ENCODE peak calls at places on chromosomes 13 and 19, in eight cellular contexts. L is WERI-Rb-1, H is psoas muscle, O is thoracic aorta, I is bronchial epithelial cell, V is ascending aorta, N is tibial artery, K is heart right ventricle. Q is an unnamed sample.

GRCh38 chr19:737591-738093 is 13.3 kb upstream of the MISP start:
- DNase-seq in L (peak; percentile 78), H (no peak), O (no peak), I (no peak), V (no peak), N (no peak), K (no peak), Q (peak; percentile 99)

GRCh38 chr13:26202365-26202972 is 19.6 kb downstream of the RNF6 start:
- DNase-seq in L (no peak), H (no peak), O (no peak), I (no peak), V (no peak), N (no peak), K (no peak), Q (no peak)

GRCh38 chr19:16295071-16295470 is 29.6 kb upstream of the KLF2 start:
- DNase-seq in L (no peak), H (no peak), O (no peak), I (no peak), V (no peak), N (no peak), K (no peak), Q (no peak)

GRCh38 chr13:45718063-45718462 is 15.9 kb downstream of the CBY2 start:
- DNase-seq in L (no peak), H (no peak), O (no peak), I (peak; percentile 36), V (no peak), N (no peak), K (no peak), Q (peak; percentile 65)

GRCh38 chr13:35697281-35697680 is 220.8 kb upstream of the MAB21L1 start:
- DNase-seq in L (no peak), H (no peak), O (no peak), I (no peak), V (no peak), N (no peak), K (no peak), Q (no peak)

GRCh38 chr13:110799246-110800236 is 86.0 kb downstream of the ING1 start:
- DNase-seq in L (no peak), H (peak; percentile 67), O (no peak), I (no peak), V (peak; percentile 74), N (peak; percentile 71), K (peak; percentile 62), Q (no peak)

GRCh38 chr13:21805733-21806132 is 134.9 kb downstream of the FGF9 start:
- DNase-seq in L (no peak), H (no peak), O (no peak), I (no peak), V (no peak), N (no peak), K (no peak), Q (no peak)

GRCh38 chr13:23488442-23488841 is 54.9 kb upstream of the SACS start:
- DNase-seq in L (no peak), H (no peak), O (no peak), I (no peak), V (no peak), N (no peak), K (peak; percentile 25), Q (no peak)

GRCh38 chr13:25473864-25474263 is 102.1 kb downstream of the ATP8A2 start:
- DNase-seq in L (no peak), H (no peak), O (no peak), I (peak; percentile 40), V (no peak), N (no peak), K (no peak), Q (no peak)

GRCh38 chr13:100533588-100534041 is 55.0 kb downstream of the GGACT start:
- DNase-seq in L (no peak), H (no peak), O (no peak), I (no peak), V (no peak), N (no peak), K (no peak), Q (no peak)

GRCh38 chr19:35669566-35669965 is 3.2 kb downstream of the UPK1A start:
- DNase-seq in L (no peak), H (no peak), O (no peak), I (no peak), V (no peak), N (no peak), K (no peak), Q (no peak)

GRCh38 chr19:3674784-3675183 is 25.5 kb downstream of the PIP5K1C start:
- DNase-seq in L (no peak), H (no peak), O (no peak), I (no peak), V (no peak), N (no peak), K (no peak), Q (no peak)

GRCh38 chr13:110468986-110469495 is 92.5 kb downstream of the RAB20 start:
- DNase-seq in L (no peak), H (no peak), O (no peak), I (no peak), V (no peak), N (no peak), K (no peak), Q (no peak)

GRCh38 chr19:17075860-17076538 is 422 bp downstream of the MYO9B start:
- DNase-seq in L (peak; percentile 35), H (peak; percentile 70), O (no peak), I (peak; percentile 10), V (peak; percentile 77), N (no peak), K (peak; percentile 49), Q (no peak)

GRCh38 chr19:31232220-31232619 is 117.0 kb downstream of the TSHZ3 start:
- DNase-seq in L (no peak), H (no peak), O (no peak), I (no peak), V (no peak), N (no peak), K (no peak), Q (peak; percentile 54)

GRCh38 chr19:40420766-40421467 is 4.9 kb downstream of the SERTAD1 start:
- DNase-seq in L (peak; percentile 86), H (peak; percentile 98), O (peak; percentile 76), I (peak; percentile 75), V (peak; percentile 97), N (peak; percentile 98), K (peak; percentile 95), Q (peak; percentile 97)

GRCh38 chr13:26558074-26558805 is 757 bp downstream of the WASF3 start:
- DNase-seq in L (no peak), H (peak; percentile 56), O (no peak), I (no peak), V (peak; percentile 67), N (no peak), K (no peak), Q (no peak)

GRCh38 chr19:9863759-9864158 is 28.6 kb downstream of the PIN1 start:
- DNase-seq in L (no peak), H (no peak), O (no peak), I (no peak), V (no peak), N (no peak), K (no peak), Q (no peak)

GRCh38 chr13:92074658-92075057 is 676.2 kb downstream of the GPC5 start:
- DNase-seq in L (peak; percentile 73), H (no peak), O (no peak), I (peak; percentile 10), V (no peak), N (no peak), K (no peak), Q (peak; percentile 8)

GRCh38 chr19:18290250-18291018 is 9.0 kb upstream of the JUND start:
- DNase-seq in L (no peak), H (no peak), O (no peak), I (no peak), V (peak; percentile 79), N (peak; percentile 90), K (no peak), Q (peak; percentile 41)

GRCh38 chr13:113074876-113075275 is 30.7 kb upstream of the F7 start:
- DNase-seq in L (no peak), H (peak; percentile 40), O (no peak), I (no peak), V (no peak), N (no peak), K (no peak), Q (no peak)

DNA sequence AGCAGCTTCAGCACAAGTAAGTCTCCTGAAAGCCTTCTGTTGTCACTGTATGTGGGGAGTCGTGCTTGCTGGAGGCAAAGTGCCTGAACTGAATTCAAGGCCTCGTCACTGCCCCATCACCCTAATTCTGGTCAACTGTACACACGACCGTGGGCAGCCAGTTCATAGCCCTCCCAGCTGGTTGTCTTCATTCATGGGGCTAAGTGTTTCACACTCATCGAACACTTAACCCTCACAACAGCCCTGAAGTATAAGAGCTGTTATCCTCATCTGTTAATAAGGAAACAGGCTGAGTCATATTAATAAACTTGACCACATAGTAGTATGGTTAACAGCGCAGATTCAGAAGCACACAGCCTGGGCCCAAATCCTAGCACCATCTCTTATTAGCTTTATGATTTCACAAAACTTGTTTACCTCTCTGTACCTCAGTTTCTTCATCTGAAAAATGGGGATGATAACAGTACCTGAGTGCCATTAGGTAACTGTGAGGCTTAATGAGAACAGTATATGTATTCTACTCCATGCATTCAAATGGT is 66.7 kb downstream of the CDADC1 start:
- DNase-seq in L (no peak), H (no peak), O (no peak), I (peak; percentile 49), V (no peak), N (no peak), K (no peak), Q (no peak)
- H3K4me3 ChIP-seq in L (no peak overlapping the region), H (no peak overlapping the region), O (peak overlapping the region; percentile 15), I (no peak overlapping the region), V (no peak overlapping the region), N (no peak overlapping the region), K (no peak overlapping the region), Q (no peak overlapping the region)

GRCh38 chr19:34633806-34634205 is 43.2 kb downstream of the SCGB2B2 start:
- DNase-seq in L (no peak), H (no peak), O (no peak), I (no peak), V (no peak), N (no peak), K (no peak), Q (no peak)
- H3K36me3 ChIP-seq in L (no peaks in the 10 kb centered on the region), H (no peaks in the 10 kb centered on the region), O (no peaks in the 10 kb centered on the region), I (no peaks in the 10 kb centered on the region), V (no peaks in the 10 kb centered on the region), N (no peaks in the 10 kb centered on the region), K (no peaks in the 10 kb centered on the region), Q (no peaks in the 10 kb centered on the region)

GRCh38 chr19:7515471-7516226 is at the start of gene ZNF358:
- DNase-seq in L (peak; percentile 54), H (peak; percentile 88), O (peak; percentile 19), I (no peak), V (peak; percentile 88), N (peak; percentile 89), K (peak; percentile 70), Q (peak; percentile 99)
- H3K27me3 ChIP-seq in L (peaks cover 52% of the 10 kb centered on the region), H (no peaks in the 10 kb centered on the region), O (no peaks in the 10 kb centered on the region), I (no peaks in the 10 kb centered on the region), V (no peaks in the 10 kb centered on the region), N (no peaks in the 10 kb centered on the region), K (no peaks in the 10 kb centered on the region), Q (no peaks in the 10 kb centered on the region)

DNA sequence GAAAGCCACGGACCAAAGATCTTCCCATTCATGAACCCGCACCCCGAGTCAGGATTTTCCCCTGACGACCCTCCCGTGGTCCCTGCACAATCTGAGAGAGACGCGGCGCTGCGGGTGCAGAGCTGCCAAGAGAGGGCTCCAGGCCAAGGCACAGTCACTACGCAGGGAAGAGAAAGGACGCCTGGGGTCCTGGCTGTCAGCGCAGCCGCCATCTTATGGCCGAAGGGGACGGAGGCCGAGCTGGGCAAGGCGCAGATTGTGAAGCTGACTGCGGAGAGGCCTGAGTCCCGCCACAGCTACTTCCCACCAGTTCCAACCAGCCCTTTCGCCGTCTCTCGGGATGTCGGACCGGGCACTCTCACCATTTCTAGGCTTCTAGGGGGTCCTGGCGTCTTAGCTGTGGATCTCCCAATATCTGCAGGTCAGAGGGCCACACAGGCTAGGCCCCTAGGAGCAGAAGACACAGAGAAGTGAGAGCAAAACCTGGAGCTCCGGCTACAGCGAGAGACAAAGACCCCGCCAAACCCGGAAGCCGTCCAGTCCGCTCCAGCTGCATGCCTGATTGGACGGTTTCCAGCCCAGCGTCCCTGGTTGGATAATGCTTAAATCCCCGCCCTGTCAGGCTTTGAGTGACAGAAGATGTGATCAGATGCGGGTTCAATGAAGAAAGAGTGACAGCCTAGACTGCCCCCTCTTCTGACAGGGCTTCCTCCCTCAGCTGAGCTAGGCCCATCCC is at the start of gene ZNF100:
- DNase-seq in L (peak; percentile 95), H (peak; percentile 96), O (peak; percentile 77), I (peak; percentile 85), V (peak; percentile 96), N (peak; percentile 95), K (peak; percentile 94), Q (peak; percentile 82)
- H3K4me3 ChIP-seq in L (peak within 1 kb of the TSS; percentile 100), H (peak within 1 kb of the TSS; percentile 76), O (peak within 1 kb of the TSS; percentile 97), I (peak within 1 kb of the TSS; percentile 84), V (peak within 1 kb of the TSS; percentile 59), N (peak within 1 kb of the TSS; percentile 70), K (peak within 1 kb of the TSS; percentile 80), Q (peak within 1 kb of the TSS; percentile 78)